ENCODE peak calls at places on chromosomes 5 and 9, in four cellular contexts. W is HepG2, F is A549, K is upper lobe of left lung. Q is an unnamed sample. For H3K4me1, the result is how much of the 10 kb centered on the place peaks cover.

GRCh38 chr5:2199697-2200096 is 317.0 kb upstream of the IRX4 start:
- ATAC-seq in W (no peak), F (no peak), K (no peak), Q (no peak)

GRCh38 chr5:149464796-149465489 is 85.9 kb upstream of the IL17B start:
- ATAC-seq in W (peak), F (peak), K (peak), Q (peak)

GRCh38 chr9:18141681-18142080 is 332.3 kb upstream of the ADAMTSL1 start:
- ATAC-seq in W (no peak), F (no peak), K (peak), Q (no peak)

GRCh38 chr5:74641014-74641777 is 668 bp upstream of the ENC1 start:
- ATAC-seq in W (peak), F (peak), K (peak), Q (peak)

GRCh38 chr9:10612649-10613398 is at the start of gene PTPRD:
- ATAC-seq in W (peak), F (peak), K (peak), Q (peak)

GRCh38 chr9:33304367-33304766 is 14.1 kb downstream of the NFX1 start:
- ATAC-seq in W (no peak), F (no peak), K (no peak), Q (no peak)

GRCh38 chr5:74336286-74336685 is 304.2 kb downstream of the ENC1 start:
- ATAC-seq in W (peak), F (peak), K (no peak), Q (no peak)

GRCh38 chr5:40770764-40771163 is 15.0 kb upstream of the TTC33 start:
- ATAC-seq in W (no peak), F (no peak), K (no peak), Q (no peak)

GRCh38 chr5:157603333-157604190 is 28.0 kb upstream of the ADAM19 start:
- ATAC-seq in W (no peak), F (peak), K (no peak), Q (no peak)

GRCh38 chr5:161051920-161052500 is 200.0 kb upstream of the ATP10B start:
- ATAC-seq in W (no peak), F (no peak), K (peak), Q (no peak)

GRCh38 chr9:16688814-16689213 is 181.7 kb downstream of the BNC2 start:
- ATAC-seq in W (no peak), F (no peak), K (no peak), Q (no peak)

GRCh38 chr5:110134963-110135935 is 445.5 kb downstream of the MAN2A1 start:
- ATAC-seq in W (peak), F (no peak), K (no peak), Q (no peak)

GRCh38 chr5:150615141-150615699 is 25.2 kb upstream of the SYNPO start:
- ATAC-seq in W (no peak), F (no peak), K (peak), Q (peak)

GRCh38 chr5:89695371-89695770 is 714.2 kb downstream of the CETN3 start:
- ATAC-seq in W (no peak), F (no peak), K (no peak), Q (no peak)

GRCh38 chr5:77645158-77645994 is 6.9 kb upstream of the OTP start:
- ATAC-seq in W (peak), F (peak), K (no peak), Q (peak)

GRCh38 chr9:88746744-88747398 is 211.9 kb downstream of the NXNL2 start:
- ATAC-seq in W (peak), F (no peak), K (no peak), Q (no peak)

GRCh38 chr9:7827792-7828191 is 28.2 kb upstream of the DMAC1 start:
- ATAC-seq in W (no peak), F (no peak), K (no peak), Q (no peak)

DNA sequence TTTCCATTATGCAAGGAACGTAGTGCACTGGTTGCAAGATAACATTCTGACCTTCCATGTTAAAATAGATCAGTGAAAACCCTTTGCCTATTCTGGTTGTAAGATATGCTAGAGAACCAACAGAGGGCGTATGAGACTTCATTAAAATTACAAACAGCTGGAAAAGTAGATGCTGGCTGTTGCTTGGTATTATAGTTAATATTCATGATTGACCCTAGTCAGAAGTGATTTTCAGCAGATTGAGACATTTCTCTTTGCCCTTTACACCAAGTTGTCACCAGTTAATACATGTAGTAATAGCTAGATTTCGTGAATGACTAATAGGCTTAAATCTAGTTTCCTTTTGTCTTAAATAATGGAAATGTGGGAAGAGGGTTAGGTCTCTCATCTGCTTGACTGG is 13.8 kb upstream of the FGF18 start:
- ATAC-seq in W (peak), F (peak), K (no peak), Q (no peak)
- TF ChIP-seq CTCF in W (peak), F (peak), K (no peak), Q (peak)

GRCh38 chr9:127763918-127764384 is 14.5 kb downstream of the SH2D3C start:
- ATAC-seq in W (peak), F (peak), K (peak), Q (peak)

GRCh38 chr9:127761061-127761460 is 17.4 kb downstream of the SH2D3C start:
- ATAC-seq in W (no peak), F (peak), K (no peak), Q (no peak)

GRCh38 chr9:127765418-127765817 is 13.0 kb downstream of the SH2D3C start:
- ATAC-seq in W (no peak), F (no peak), K (no peak), Q (no peak)

GRCh38 chr9:127761491-127761904 is 17.0 kb downstream of the SH2D3C start:
- ATAC-seq in W (no peak), F (peak), K (no peak), Q (no peak)

GRCh38 chr9:127762111-127762676 is 16.3 kb downstream of the SH2D3C start:
- ATAC-seq in W (no peak), F (peak), K (peak), Q (peak)
- H3K4me1 ChIP-seq in W (under half), F (under half), K (half or more), Q (under half)

DNA sequence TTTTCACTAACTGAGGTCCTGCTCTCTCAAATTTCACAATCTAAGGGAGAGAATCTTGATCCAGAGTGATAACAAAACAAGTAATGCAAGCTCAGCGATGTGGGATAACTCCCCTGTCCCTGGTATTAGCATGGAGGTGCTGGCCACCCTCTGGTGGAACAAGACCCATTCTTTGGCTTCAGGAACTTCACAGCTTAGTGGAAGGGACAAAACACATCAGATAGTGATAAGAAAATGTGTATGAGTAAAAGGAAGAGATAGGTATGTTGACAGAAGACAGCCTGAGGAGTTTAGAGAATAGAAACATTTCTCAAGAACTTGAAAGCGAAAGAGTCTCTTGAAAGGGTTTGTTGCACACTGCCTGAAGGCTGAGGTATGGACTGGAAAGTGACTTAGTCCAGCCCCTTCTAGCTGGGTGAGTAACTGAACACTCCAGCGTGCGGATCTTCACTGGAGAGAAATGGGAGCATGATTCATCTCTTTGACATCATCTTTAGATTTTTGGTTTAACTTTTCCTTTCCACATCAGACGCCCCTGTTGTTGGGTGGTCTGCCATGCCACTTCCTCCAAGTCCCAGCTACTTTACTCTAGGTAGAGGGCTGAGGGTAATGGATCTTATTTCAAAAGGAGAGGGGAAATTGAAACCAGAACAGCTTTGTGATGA is 25.4 kb upstream of the ZSWIM6 start:
- ATAC-seq in W (no peak), F (no peak), K (no peak), Q (no peak)
- H3K4me3 ChIP-seq in W (no peak), F (no peak), K (no peak), Q (no peak)

DNA sequence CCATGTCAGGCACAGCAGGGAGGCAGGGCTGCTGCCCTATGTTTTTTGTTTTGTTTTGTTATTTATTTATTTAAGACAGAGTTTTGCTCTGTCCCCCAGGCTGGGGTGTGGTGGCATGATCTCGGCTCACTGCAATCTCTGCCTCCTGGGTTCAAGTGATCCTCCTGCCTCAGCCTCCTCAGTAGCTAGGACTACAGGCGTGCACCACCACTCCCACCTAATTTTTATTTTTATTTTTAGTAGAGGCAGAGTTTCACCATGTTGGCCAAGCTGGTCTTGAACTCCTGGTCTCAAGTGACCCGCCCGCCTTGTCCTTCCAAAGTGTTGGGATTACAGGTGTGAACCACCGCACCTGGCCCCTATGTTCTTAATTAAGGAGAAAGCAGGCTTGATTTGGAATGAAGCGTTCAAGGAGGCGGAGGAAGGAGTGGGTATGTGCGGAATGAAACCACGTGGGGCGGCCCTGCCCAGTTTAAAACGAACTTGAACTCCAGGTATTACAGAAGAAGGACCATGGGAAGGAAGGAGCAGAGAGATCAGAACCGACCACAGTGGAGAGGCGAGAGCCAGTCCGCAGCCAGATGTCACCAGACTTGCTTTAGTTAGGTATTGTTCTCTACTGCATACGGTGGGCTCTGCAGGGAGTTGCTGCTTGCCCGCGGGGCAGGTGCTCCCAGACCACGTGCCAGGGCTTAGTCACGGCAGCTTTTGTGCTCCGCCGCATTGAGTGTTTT is 34.9 kb upstream of the EPB41L4B start:
- ATAC-seq in W (no peak), F (no peak), K (peak), Q (no peak)
- TF ChIP-seq CTCF in W (no peak), F (no peak), K (no peak), Q (no peak)

DNA sequence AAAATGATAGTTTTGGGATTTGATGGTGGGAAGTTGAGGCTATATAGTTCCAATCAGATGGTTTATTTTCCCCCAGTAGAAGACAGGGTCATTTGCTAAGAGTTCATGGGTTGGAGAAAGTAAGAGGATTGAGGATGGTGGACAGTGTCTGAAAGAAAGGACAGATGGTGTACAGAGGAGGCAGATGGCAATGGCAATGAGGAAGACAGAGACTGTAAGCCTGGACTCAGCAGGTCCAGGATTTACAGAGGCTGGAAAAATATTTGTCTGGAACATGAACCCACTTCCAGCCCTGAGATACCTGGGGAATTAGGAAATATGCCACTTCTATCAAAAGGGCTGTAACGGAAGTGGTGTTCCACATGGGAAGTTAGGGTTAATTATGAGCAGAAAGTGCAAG is 84.5 kb downstream of the PCSK1 start:
- ATAC-seq in W (no peak), F (no peak), K (no peak), Q (no peak)
- H3K4me1 ChIP-seq in W (under half), F (under half), K (under half), Q (under half)

DNA sequence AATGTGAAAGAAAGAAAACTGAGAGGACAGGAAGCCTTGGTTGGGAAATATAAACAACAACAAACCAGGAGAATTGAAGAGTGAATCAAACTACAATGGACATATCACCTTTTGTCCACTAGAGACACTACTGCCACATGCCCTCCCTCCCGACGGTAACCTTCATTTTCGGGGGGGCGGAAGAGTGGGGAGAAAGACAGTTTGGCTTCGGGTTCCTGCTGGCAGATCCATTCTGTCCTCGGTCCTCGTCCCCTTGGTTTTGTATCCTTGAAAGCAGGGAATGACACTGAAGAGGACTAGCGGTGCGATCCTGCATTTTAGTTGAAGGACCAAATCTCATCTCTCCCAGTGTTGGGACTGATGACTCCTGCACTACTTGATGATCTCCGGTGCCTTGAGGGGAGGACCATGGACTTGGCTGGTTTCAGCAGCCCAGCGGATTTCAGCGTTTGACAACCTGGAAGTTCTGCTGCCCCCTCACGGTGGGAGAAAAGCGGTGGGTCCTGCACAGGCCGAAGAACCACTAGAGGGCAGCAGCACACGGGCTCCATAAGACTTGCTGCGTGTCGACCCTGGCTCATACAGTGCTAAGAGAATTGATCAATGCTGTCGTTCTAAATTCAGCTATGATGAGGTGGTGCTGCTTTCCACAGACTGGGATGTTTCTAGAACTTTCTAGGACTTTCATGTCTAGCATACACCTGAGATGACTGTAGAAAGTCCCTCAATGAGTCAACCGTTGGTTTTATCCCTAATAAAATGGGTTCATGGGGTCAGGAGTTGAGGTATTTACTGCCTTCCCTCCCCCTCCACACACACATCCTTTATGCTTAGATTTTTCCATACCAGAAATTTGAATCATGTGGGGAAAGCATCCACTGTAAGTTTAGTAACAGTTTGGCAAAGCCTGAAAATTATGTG is 15.1 kb upstream of the ZNF131 start:
- ATAC-seq in W (peak), F (peak), K (peak), Q (peak)
- H3K4me3 ChIP-seq in W (peak), F (peak), K (peak), Q (peak)

GRCh38 chr5:10522224-10522611 is 41.7 kb upstream of the ANKRD33B start:
- ATAC-seq in W (no peak), F (no peak), K (no peak), Q (no peak)

GRCh38 chr5:10527281-10527950 is 36.5 kb upstream of the ANKRD33B start:
- ATAC-seq in W (no peak), F (no peak), K (no peak), Q (no peak)

GRCh38 chr5:10525124-10525495 is 38.8 kb upstream of the ANKRD33B start:
- ATAC-seq in W (no peak), F (no peak), K (no peak), Q (no peak)

GRCh38 chr5:10521466-10522223 is 42.2 kb upstream of the ANKRD33B start:
- ATAC-seq in W (peak), F (no peak), K (no peak), Q (no peak)

GRCh38 chr5:10524376-10525123 is 39.3 kb upstream of the ANKRD33B start:
- ATAC-seq in W (no peak), F (peak), K (no peak), Q (no peak)
- TF ChIP-seq CTCF in W (no peak), F (no peak), K (no peak), Q (no peak)

DNA sequence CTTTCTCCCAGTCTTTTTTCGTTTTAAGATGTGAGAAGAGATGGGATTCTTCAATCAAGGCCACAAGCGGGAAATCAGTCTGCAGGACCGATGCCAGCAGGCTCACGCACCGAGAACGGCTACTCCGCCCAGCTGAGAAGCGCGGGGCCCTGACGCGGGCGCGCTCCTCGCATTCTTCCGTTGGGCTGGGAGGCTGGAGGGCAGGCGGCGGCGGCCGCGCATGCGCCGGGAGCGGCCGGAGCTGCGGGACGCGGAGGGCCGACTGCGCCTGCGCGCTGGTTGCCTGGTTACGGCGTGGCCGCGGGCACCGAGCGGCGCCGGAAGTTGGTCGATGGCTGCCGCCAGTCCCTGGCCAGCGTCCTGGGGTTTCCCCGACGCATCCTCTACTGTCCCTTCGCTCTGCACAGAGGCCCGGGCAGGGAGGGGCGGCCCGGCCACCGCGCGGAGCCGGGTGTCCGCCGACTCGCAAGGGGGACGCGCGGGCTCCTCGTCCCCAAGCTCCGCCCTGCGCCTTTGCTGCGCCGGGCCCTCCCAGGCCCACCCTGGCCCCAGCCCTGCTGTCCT is 831 bp upstream of the SEC16A start:
- ATAC-seq in W (peak), F (peak), K (peak), Q (peak)
- H3K4me1 ChIP-seq in W (under half), F (under half), K (under half), Q (half or more)